ENCODE peak calls at places on chromosomes 12 and 14, in eight cellular contexts. Y is osteoblast, S is ascending aorta, J is Peyer's patch, F is neural progenitor cell, X is lower lobe of right lung, B is tibial artery, O is testis. T is an unnamed sample.

GRCh38 chr12:99282086-99282485 is 365.5 kb upstream of the GARIN6 start:
- DNase-seq in Y (no peak), S (no peak), J (no peak), F (no peak), X (no peak), B (no peak), O (no peak), T (no peak)

GRCh38 chr12:88299567-88300101 is 157.5 kb downstream of the TMTC3 start:
- DNase-seq in Y (peak; percentile 89), S (no peak), J (no peak), F (no peak), X (no peak), B (no peak), O (no peak), T (no peak)

GRCh38 chr12:52056801-52057613 is 5.8 kb downstream of the NR4A1 start:
- DNase-seq in Y (peak; percentile 92), S (no peak), J (no peak), F (no peak), X (no peak), B (no peak), O (peak; percentile 49), T (no peak)

GRCh38 chr12:104747330-104747729 is 210.8 kb downstream of the SLC41A2 start:
- DNase-seq in Y (no peak), S (no peak), J (no peak), F (no peak), X (no peak), B (no peak), O (no peak), T (no peak)

GRCh38 chr12:23204933-23205778 is 580.2 kb downstream of the ETNK1 start:
- DNase-seq in Y (no peak), S (peak; percentile 62), J (no peak), F (peak; percentile 45), X (no peak), B (no peak), O (peak; percentile 36), T (peak; percentile 11)

GRCh38 chr12:24414421-24414820 is 465.0 kb upstream of the SOX5 start:
- DNase-seq in Y (no peak), S (no peak), J (no peak), F (no peak), X (no peak), B (no peak), O (no peak), T (no peak)

GRCh38 chr14:74852922-74853530 is 22.9 kb downstream of the PROX2 start:
- DNase-seq in Y (peak; percentile 49), S (no peak), J (no peak), F (no peak), X (no peak), B (no peak), O (no peak), T (no peak)

GRCh38 chr12:25985296-25985992 is 27.0 kb downstream of the RASSF8 start:
- DNase-seq in Y (no peak), S (no peak), J (no peak), F (no peak), X (no peak), B (no peak), O (no peak), T (no peak)

GRCh38 chr14:95493503-95493902 is 22.9 kb downstream of the SYNE3 start:
- DNase-seq in Y (no peak), S (no peak), J (no peak), F (no peak), X (no peak), B (no peak), O (no peak), T (no peak)

GRCh38 chr14:28412076-28412475 is 354.5 kb upstream of the FOXG1 start:
- DNase-seq in Y (no peak), S (no peak), J (no peak), F (no peak), X (no peak), B (no peak), O (no peak), T (no peak)

GRCh38 chr12:53808023-53808705 is 56.4 kb upstream of the CISTR start:
- DNase-seq in Y (no peak), S (no peak), J (no peak), F (no peak), X (no peak), B (no peak), O (no peak), T (no peak)

GRCh38 chr14:72401632-72402428 is 469.6 kb downstream of the RGS6 start:
- DNase-seq in Y (no peak), S (no peak), J (no peak), F (no peak), X (no peak), B (no peak), O (no peak), T (no peak)

GRCh38 chr12:4011597-4011996 is 138.4 kb upstream of the PARP11 start:
- DNase-seq in Y (no peak), S (no peak), J (no peak), F (no peak), X (peak; percentile 71), B (no peak), O (no peak), T (no peak)

GRCh38 chr12:2841056-2841455 is 6.2 kb upstream of the NRIP2 start:
- DNase-seq in Y (peak; percentile 57), S (no peak), J (no peak), F (no peak), X (no peak), B (peak; percentile 78), O (no peak), T (peak; percentile 79)

GRCh38 chr14:33551963-33552362 is 398.9 kb downstream of the EGLN3 start:
- DNase-seq in Y (peak; percentile 61), S (no peak), J (no peak), F (peak; percentile 58), X (no peak), B (no peak), O (no peak), T (no peak)

GRCh38 chr12:88113871-88114270 is 28.0 kb downstream of the CEP290 start:
- DNase-seq in Y (peak; percentile 61), S (no peak), J (no peak), F (no peak), X (no peak), B (no peak), O (no peak), T (no peak)

GRCh38 chr14:33229269-33229924 is 290.7 kb downstream of the NPAS3 start:
- DNase-seq in Y (no peak), S (no peak), J (no peak), F (no peak), X (no peak), B (no peak), O (no peak), T (no peak)

GRCh38 chr14:103879570-103880333 is 32.4 kb upstream of the PPP1R13B start:
- DNase-seq in Y (peak; percentile 89), S (no peak), J (no peak), F (no peak), X (peak; percentile 82), B (no peak), O (peak; percentile 38), T (no peak)

GRCh38 chr14:65095633-65096205 is 6.6 kb downstream of the MAX start:
- DNase-seq in Y (no peak), S (peak; percentile 79), J (no peak), F (no peak), X (no peak), B (peak; percentile 91), O (peak; percentile 58), T (peak; percentile 20)

GRCh38 chr12:26113194-26113654 is 11.6 kb downstream of the BHLHE41 start:
- DNase-seq in Y (no peak), S (no peak), J (no peak), F (peak; percentile 41), X (no peak), B (peak; percentile 69), O (no peak), T (no peak)

GRCh38 chr12:25433581-25434325 is 119.3 kb downstream of the LMNTD1 start:
- DNase-seq in Y (peak; percentile 27), S (no peak), J (no peak), F (no peak), X (no peak), B (no peak), O (no peak), T (no peak)

GRCh38 chr14:99929601-99930000 is 135.6 kb upstream of the EVL start:
- DNase-seq in Y (no peak), S (peak; percentile 13), J (no peak), F (no peak), X (no peak), B (no peak), O (no peak), T (no peak)

GRCh38 chr14:24995016-24995415 is 54.9 kb downstream of the STXBP6 start:
- DNase-seq in Y (no peak), S (no peak), J (no peak), F (no peak), X (no peak), B (no peak), O (no peak), T (no peak)

DNA sequence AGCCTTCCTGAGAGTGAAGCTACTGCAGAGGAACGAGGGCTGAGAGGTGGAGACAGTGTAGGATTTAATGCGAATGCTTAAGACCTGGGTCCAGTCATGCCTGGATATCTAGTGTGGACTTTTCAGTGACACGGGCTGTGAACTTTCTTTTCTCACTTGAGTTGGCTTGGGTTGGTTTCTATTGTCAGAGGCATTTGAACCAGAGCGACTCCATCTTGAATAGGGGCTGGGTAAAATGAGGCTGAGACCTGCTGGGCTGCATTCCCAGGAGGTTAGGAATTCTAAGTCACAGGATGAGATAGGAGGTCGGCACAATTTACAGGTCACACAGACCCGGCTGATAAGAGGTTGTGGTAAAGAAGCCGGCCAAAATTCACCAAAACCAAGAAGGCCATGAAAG is 34.1 kb upstream of the TMCC3 start:
- DNase-seq in Y (no peak), S (no peak), J (no peak), F (no peak), X (no peak), B (no peak), O (no peak), T (no peak)
- TF ChIP-seq CTCF in Y (no peak), S (no peak), J (no peak), F (no peak), X (no peak), B (no peak), O (no peak), T (no peak)

GRCh38 chr12:6169107-6169440 is 31.1 kb upstream of the CD9 start:
- DNase-seq in Y (no peak), S (no peak), J (no peak), F (no peak), X (no peak), B (peak; percentile 59), O (no peak), T (no peak)
- H3K4me1 ChIP-seq in Y (peaks cover 23% of the 10 kb centered on the region), S (peaks cover 31% of the 10 kb centered on the region), J (peaks cover 16% of the 10 kb centered on the region), F (no peaks in the 10 kb centered on the region), X (peaks cover 30% of the 10 kb centered on the region), B (no peaks in the 10 kb centered on the region), O (no peaks in the 10 kb centered on the region), T (no peaks in the 10 kb centered on the region)

GRCh38 chr14:30681752-30682355 is 59.7 kb downstream of the SCFD1 start:
- DNase-seq in Y (peak; percentile 21), S (no peak), J (no peak), F (no peak), X (no peak), B (no peak), O (no peak), T (no peak)
- TF ChIP-seq CTCF in Y (peak; percentile 59), S (peak; percentile 11), J (no peak), F (peak; percentile 57), X (peak; percentile 18), B (no peak), O (no peak), T (peak; percentile 59)

DNA sequence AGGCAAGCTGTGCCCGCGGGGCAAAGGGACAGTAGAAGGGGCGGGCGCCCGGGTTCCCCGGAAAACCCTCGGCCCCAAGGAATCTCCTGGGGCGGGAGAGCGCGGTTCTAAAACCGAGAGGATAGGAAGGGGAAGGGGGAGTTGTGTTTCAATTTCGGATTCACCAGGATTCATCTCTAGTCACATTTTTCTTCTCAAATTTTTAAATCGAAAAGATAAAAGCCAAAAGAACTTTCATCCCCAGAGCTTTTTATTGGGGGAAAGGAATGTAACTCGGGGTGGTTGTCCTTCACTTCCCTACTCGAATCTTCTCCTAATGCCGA is 1.4 kb downstream of the BMP4 start:
- DNase-seq in Y (no peak), S (no peak), J (no peak), F (no peak), X (no peak), B (no peak), O (no peak), T (no peak)
- H3K4me1 ChIP-seq in Y (peaks cover 13% of the 10 kb centered on the region), S (peaks cover 9% of the 10 kb centered on the region), J (peaks cover 18% of the 10 kb centered on the region), F (peaks cover 28% of the 10 kb centered on the region), X (peaks cover 17% of the 10 kb centered on the region), B (no peaks in the 10 kb centered on the region), O (peaks cover 16% of the 10 kb centered on the region), T (no peaks in the 10 kb centered on the region)